ENCODE peak calls at places on chromosomes 5 and 9, in eight cellular contexts. P is fibroblast of mammary gland; V is AG04450; I is endodermal cell; J is PC-3; O is CD4-positive, alpha-beta T cell; W is psoas muscle; C is glutamatergic neuron. B is an unnamed sample.
A peak's percentile ranks its signal among the peaks of the same experiment; 100 is the strongest.

GRCh38 chr9:121362813-121363585 is 7.1 kb downstream of the STOM start:
- DNase-seq in P (peak; percentile 95), J (peak; percentile 43), V (no peak), I (no peak), W (no peak), O (no peak), C (no peak), B (peak; percentile 88)

GRCh38 chr5:39619161-39619818 is 194.5 kb upstream of the DAB2 start:
- DNase-seq in J (peak; percentile 23), P (no peak), O (no peak), W (no peak), I (no peak), V (no peak), C (no peak), B (no peak)

GRCh38 chr5:5585751-5586341 is 163.4 kb downstream of the ICE1 start:
- DNase-seq in W (no peak), J (no peak), P (no peak), C (peak; percentile 47), V (no peak), O (no peak), I (no peak), B (no peak)

GRCh38 chr5:9207820-9208418 is 338.0 kb downstream of the SEMA5A start:
- DNase-seq in I (no peak), V (no peak), O (no peak), J (peak; percentile 90), P (peak; percentile 76), C (no peak), W (no peak), B (peak; percentile 56)

GRCh38 chr9:8831568-8831967 is 1032.0 kb upstream of the DMAC1 start:
- DNase-seq in V (no peak), O (no peak), P (no peak), W (no peak), C (no peak), J (no peak), I (no peak), B (no peak)

GRCh38 chr9:4117835-4118610 is 181.8 kb downstream of the GLIS3 start:
- DNase-seq in P (no peak), V (no peak), C (peak; percentile 25), J (no peak), O (peak; percentile 27), I (peak; percentile 81), W (no peak), B (no peak)

GRCh38 chr9:115590016-115590415 is 472.1 kb upstream of the TNC start:
- DNase-seq in P (peak; percentile 99), C (no peak), O (no peak), J (peak; percentile 79), V (peak; percentile 88), I (no peak), W (no peak), B (peak; percentile 87)

GRCh38 chr9:91905958-91906585 is 44.0 kb downstream of the ROR2 start:
- DNase-seq in J (peak; percentile 4), P (no peak), V (no peak), O (no peak), C (no peak), I (no peak), W (no peak), B (no peak)

GRCh38 chr5:154486427-154486866 is 8.4 kb upstream of the HAND1 start:
- DNase-seq in W (no peak), J (no peak), P (no peak), V (no peak), I (peak; percentile 53), C (no peak), O (no peak), B (no peak)

GRCh38 chr9:110340306-110340705 is 2.6 kb upstream of the TXNDC8 start:
- DNase-seq in J (peak; percentile 37), I (peak; percentile 60), O (no peak), V (no peak), P (peak; percentile 39), W (no peak), C (no peak), B (peak; percentile 9)

GRCh38 chr9:95100071-95100627 is 217.4 kb downstream of the FANCC start:
- DNase-seq in I (no peak), J (peak; percentile 80), O (no peak), V (no peak), P (peak; percentile 52), W (no peak), C (no peak), B (no peak)

GRCh38 chr5:143215685-143216084 is 187.8 kb downstream of the NR3C1 start:
- DNase-seq in C (no peak), W (no peak), P (no peak), I (no peak), O (no peak), V (no peak), J (no peak), B (no peak)

GRCh38 chr5:96577909-96578308 is 84.3 kb upstream of the CAST start:
- DNase-seq in O (no peak), I (no peak), C (no peak), V (no peak), P (no peak), J (no peak), W (no peak), B (no peak)

GRCh38 chr9:81621111-81621510 is 68.2 kb downstream of the TLE1 start:
- DNase-seq in V (no peak), O (no peak), P (no peak), J (no peak), C (no peak), W (no peak), I (no peak), B (no peak)

GRCh38 chr9:81621785-81622243 is 67.5 kb downstream of the TLE1 start:
- DNase-seq in P (no peak), V (no peak), I (peak; percentile 79), W (no peak), C (peak; percentile 51), O (no peak), J (no peak), B (no peak)

GRCh38 chr9:81618923-81619322 is 70.4 kb downstream of the TLE1 start:
- DNase-seq in O (no peak), I (no peak), V (no peak), J (no peak), P (no peak), W (no peak), C (no peak), B (no peak)

GRCh38 chr9:81620009-81620405 is 69.3 kb downstream of the TLE1 start:
- DNase-seq in V (no peak), C (no peak), O (no peak), P (no peak), J (no peak), I (no peak), W (no peak), B (no peak)

GRCh38 chr9:81619353-81620008 is 69.9 kb downstream of the TLE1 start:
- DNase-seq in P (peak; percentile 87), W (no peak), J (no peak), I (no peak), V (peak; percentile 91), C (no peak), O (no peak), B (peak; percentile 57)
- TF ChIP-seq CTCF in P (no peak), W (no peak), J (peak; percentile 15), I (no peak), V (peak; percentile 10), C (no peak), O (no peak), B (peak; percentile 18)

DNA sequence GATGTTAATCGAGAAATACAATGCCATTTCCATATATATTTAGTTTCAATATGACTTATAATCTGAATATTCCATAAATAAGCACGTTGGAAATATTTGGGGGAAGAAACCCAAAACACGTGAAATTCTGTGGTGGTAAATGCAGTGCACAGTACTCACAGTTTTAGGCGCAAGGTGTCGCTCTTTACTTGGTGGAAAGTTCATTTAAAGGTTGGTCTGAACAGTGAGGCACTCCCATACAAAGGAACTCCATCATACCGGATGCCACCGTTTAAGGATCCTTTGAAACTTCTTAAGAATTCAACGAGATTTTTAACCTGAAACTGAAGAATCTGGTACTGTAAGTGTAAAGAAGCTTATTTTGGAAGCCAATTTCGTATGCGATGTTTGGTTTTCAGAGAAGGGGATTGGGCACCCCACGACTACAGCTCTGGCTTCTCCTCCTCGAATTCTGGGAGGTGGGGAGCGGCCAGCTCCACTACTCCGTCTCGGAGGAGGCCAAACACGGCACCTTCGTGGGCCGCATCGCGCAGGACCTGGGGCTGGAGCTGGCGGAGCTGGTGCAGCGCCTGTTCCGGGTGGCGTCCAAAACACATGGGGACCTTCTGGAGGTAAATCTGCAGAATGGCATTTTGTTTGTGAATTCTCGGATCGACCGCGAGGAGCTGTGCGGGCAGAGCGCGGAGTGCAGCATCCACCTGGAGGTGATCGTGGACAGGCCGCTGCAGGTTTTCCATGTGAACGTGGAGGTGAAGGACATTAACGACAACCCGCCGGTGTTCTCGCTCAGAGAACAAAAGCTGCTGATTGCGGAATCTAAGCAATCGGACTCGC is at the start of gene PCDHA11:
- DNase-seq in O (no peak), P (peak; percentile 12), I (peak; percentile 79), V (no peak), C (no peak), J (no peak), W (no peak), B (no peak)
- TF ChIP-seq CTCF in O (no peak), P (peak; percentile 30), I (peak; percentile 80), V (no peak), C (no peak), J (peak; percentile 25), W (no peak), B (no peak)

GRCh38 chr5:57690724-57691123 is 208.1 kb upstream of the ACTBL2 start:
- DNase-seq in C (no peak), I (no peak), W (no peak), V (no peak), P (no peak), O (no peak), J (no peak), B (no peak)

GRCh38 chr5:57685866-57686265 is 203.3 kb upstream of the ACTBL2 start:
- DNase-seq in J (no peak), C (no peak), W (no peak), I (no peak), P (no peak), O (no peak), V (no peak), B (no peak)

GRCh38 chr5:57684299-57684702 is 201.7 kb upstream of the ACTBL2 start:
- DNase-seq in W (no peak), P (no peak), V (no peak), I (no peak), J (no peak), C (no peak), O (no peak), B (no peak)

GRCh38 chr5:57686806-57687205 is 204.2 kb upstream of the ACTBL2 start:
- DNase-seq in V (no peak), I (no peak), J (no peak), O (no peak), C (no peak), P (no peak), W (no peak), B (no peak)

GRCh38 chr5:57687641-57688040 is 205.0 kb upstream of the ACTBL2 start:
- DNase-seq in I (no peak), V (no peak), C (no peak), J (no peak), O (no peak), W (no peak), P (no peak), B (no peak)
- TF ChIP-seq CTCF in I (no peak), V (no peak), C (no peak), J (no peak), O (no peak), W (no peak), P (no peak), B (no peak)

DNA sequence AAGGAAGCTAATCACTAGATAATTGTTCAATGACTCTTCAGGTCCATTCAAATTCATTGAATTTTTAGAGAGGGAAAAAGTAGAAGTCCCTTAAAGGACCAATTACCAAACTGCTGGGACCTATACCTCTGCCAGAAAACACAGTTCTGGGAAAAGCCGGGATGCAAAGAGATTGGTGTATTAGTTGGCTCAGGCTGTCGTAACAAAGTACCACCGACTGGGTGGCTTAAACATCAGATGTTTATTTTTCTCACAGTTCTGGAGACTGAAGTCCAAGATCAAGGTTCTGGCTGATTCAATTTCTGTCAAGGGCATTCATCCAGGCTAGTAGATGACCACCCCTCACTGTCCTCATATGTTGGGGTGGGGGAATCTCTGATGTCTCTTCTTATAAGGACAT is 177.1 kb upstream of the FSTL4 start:
- DNase-seq in C (no peak), J (no peak), V (no peak), W (no peak), I (peak; percentile 24), O (no peak), P (no peak), B (no peak)
- TF ChIP-seq CTCF in C (no peak), J (no peak), V (no peak), W (no peak), I (no peak), O (no peak), P (no peak), B (no peak)

B was measured in HFFc6.